ENCODE peak calls at places on chromosomes 4 and X, in four cellular contexts. One of them, this sample, is unnamed. For H3K27me3, the result is how much of the 10 kb centered on the place peaks cover.

GRCh38 chrX:28988246-28988645 is 401.0 kb downstream of the IL1RAPL1 start:
- DNase-seq in H9: no peak
- DNase-seq in IMR-90: no peak
- DNase-seq in trophoblast cell: no peak
- DNase-seq in this sample: no peak

GRCh38 chr4:156798438-156798837 is 173.2 kb downstream of the PDGFC start:
- DNase-seq in H9: no peak
- DNase-seq in trophoblast cell: no peak
- DNase-seq in IMR-90: no peak
- DNase-seq in this sample: no peak

GRCh38 chr4:154464654-154465053 is 26.9 kb downstream of the DCHS2 start:
- DNase-seq in IMR-90: no peak
- DNase-seq in H9: no peak
- DNase-seq in trophoblast cell: no peak
- DNase-seq in this sample: no peak

GRCh38 chr4:170109586-170110289 is 20.0 kb upstream of the AADAT start:
- DNase-seq in trophoblast cell: no peak
- DNase-seq in IMR-90: no peak
- DNase-seq in H9: no peak
- DNase-seq in this sample: no peak

GRCh38 chr4:151537726-151538125 is 128.8 kb downstream of the FHIP1A start:
- DNase-seq in trophoblast cell: no peak
- DNase-seq in IMR-90: no peak
- DNase-seq in H9: no peak
- DNase-seq in this sample: peak

GRCh38 chr4:20367446-20367845 is 115.7 kb downstream of the SLIT2 start:
- DNase-seq in H9: no peak
- DNase-seq in trophoblast cell: no peak
- DNase-seq in IMR-90: no peak
- DNase-seq in this sample: no peak

GRCh38 chr4:89023140-89023539 is 33.8 kb downstream of the FAM13A start:
- DNase-seq in H9: no peak
- DNase-seq in trophoblast cell: no peak
- DNase-seq in IMR-90: no peak
- DNase-seq in this sample: no peak

GRCh38 chr4:112514449-112515277 is 1.3 kb downstream of the NEUROG2 start:
- DNase-seq in H9: peak
- DNase-seq in IMR-90: no peak
- DNase-seq in trophoblast cell: no peak
- DNase-seq in this sample: no peak

GRCh38 chr4:104015680-104016079 is 295.9 kb upstream of the TACR3 start:
- DNase-seq in IMR-90: no peak
- DNase-seq in trophoblast cell: no peak
- DNase-seq in H9: no peak
- DNase-seq in this sample: peak

GRCh38 chr4:150248181-150248580 is 169.9 kb downstream of the DCLK2 start:
- DNase-seq in trophoblast cell: no peak
- DNase-seq in IMR-90: peak
- DNase-seq in H9: no peak
- DNase-seq in this sample: peak

GRCh38 chr4:119081943-119082342 is 53.7 kb upstream of the MYOZ2 start:
- DNase-seq in trophoblast cell: no peak
- DNase-seq in H9: no peak
- DNase-seq in IMR-90: no peak
- DNase-seq in this sample: no peak

GRCh38 chr4:102429553-102429952 is 71.6 kb upstream of the NFKB1 start:
- DNase-seq in H9: no peak
- DNase-seq in IMR-90: peak
- DNase-seq in trophoblast cell: peak
- DNase-seq in this sample: peak

GRCh38 chr4:73251384-73251783 is 7.2 kb downstream of the ANKRD17 start:
- DNase-seq in H9: no peak
- DNase-seq in IMR-90: no peak
- DNase-seq in trophoblast cell: no peak
- DNase-seq in this sample: no peak

GRCh38 chrX:148385471-148385870 is 114.9 kb upstream of the AFF2 start:
- DNase-seq in IMR-90: no peak
- DNase-seq in trophoblast cell: no peak
- DNase-seq in H9: no peak
- DNase-seq in this sample: no peak

GRCh38 chr4:147591048-147591577 is 26.1 kb upstream of the TMEM184C start:
- DNase-seq in H9: no peak
- DNase-seq in IMR-90: peak
- DNase-seq in trophoblast cell: no peak
- DNase-seq in this sample: peak

GRCh38 chr4:102219143-102219542 is 126.1 kb downstream of the SLC39A8 start:
- DNase-seq in trophoblast cell: no peak
- DNase-seq in H9: no peak
- DNase-seq in IMR-90: no peak
- DNase-seq in this sample: no peak

GRCh38 chr4:7222521-7222920 is 30.2 kb downstream of the SORCS2 start:
- DNase-seq in H9: no peak
- DNase-seq in IMR-90: no peak
- DNase-seq in trophoblast cell: no peak
- DNase-seq in this sample: no peak

GRCh38 chrX:123087326-123087725 is 96.8 kb upstream of the GRIA3 start:
- DNase-seq in IMR-90: no peak
- DNase-seq in trophoblast cell: no peak
- DNase-seq in H9: no peak
- DNase-seq in this sample: peak

GRCh38 chr4:15034071-15034764 is 31.9 kb downstream of the CPEB2 start:
- DNase-seq in H9: no peak
- DNase-seq in IMR-90: peak
- DNase-seq in trophoblast cell: peak
- DNase-seq in this sample: peak

GRCh38 chr4:152616804-152617203 is 63.0 kb downstream of the TMEM154 start:
- DNase-seq in trophoblast cell: no peak
- DNase-seq in IMR-90: no peak
- DNase-seq in H9: no peak
- DNase-seq in this sample: no peak

GRCh38 chr4:128776794-128777216 is 32.7 kb upstream of the JADE1 start:
- DNase-seq in IMR-90: peak
- DNase-seq in trophoblast cell: peak
- DNase-seq in H9: no peak
- DNase-seq in this sample: peak

GRCh38 chr4:158316264-158316663 is 106.0 kb downstream of the TMEM144 start:
- DNase-seq in H9: no peak
- DNase-seq in trophoblast cell: no peak
- DNase-seq in IMR-90: peak
- DNase-seq in this sample: no peak

GRCh38 chr4:95077864-95078263 is 320.1 kb downstream of the BMPR1B start:
- DNase-seq in H9: no peak
- DNase-seq in IMR-90: peak
- DNase-seq in trophoblast cell: peak
- DNase-seq in this sample: peak

GRCh38 chr4:182286936-182287335 is 43.7 kb downstream of the TENM3 start:
- DNase-seq in H9: no peak
- DNase-seq in IMR-90: no peak
- DNase-seq in trophoblast cell: no peak
- DNase-seq in this sample: no peak
- H3K27me3 ChIP-seq in H9: under half
- H3K27me3 ChIP-seq in IMR-90: under half
- H3K27me3 ChIP-seq in trophoblast cell: under half
- H3K27me3 ChIP-seq in this sample: under half

GRCh38 chr4:81758865-81759264 is 287.2 kb upstream of the RASGEF1B start:
- DNase-seq in trophoblast cell: no peak
- DNase-seq in IMR-90: no peak
- DNase-seq in H9: no peak
- DNase-seq in this sample: no peak
- H4K91ac ChIP-seq in trophoblast cell: no peak
- H4K91ac ChIP-seq in IMR-90: no peak
- H4K91ac ChIP-seq in H9: no peak
- H4K91ac ChIP-seq in this sample: no peak

GRCh38 chr4:41856797-41857196 is 78.4 kb upstream of the TMEM33 start:
- DNase-seq in H9: no peak
- DNase-seq in trophoblast cell: no peak
- DNase-seq in IMR-90: no peak
- DNase-seq in this sample: no peak
- H3K4me2 ChIP-seq in H9: no peak
- H3K4me2 ChIP-seq in trophoblast cell: no peak
- H3K4me2 ChIP-seq in IMR-90: no peak
- H3K4me2 ChIP-seq in this sample: no peak

DNA sequence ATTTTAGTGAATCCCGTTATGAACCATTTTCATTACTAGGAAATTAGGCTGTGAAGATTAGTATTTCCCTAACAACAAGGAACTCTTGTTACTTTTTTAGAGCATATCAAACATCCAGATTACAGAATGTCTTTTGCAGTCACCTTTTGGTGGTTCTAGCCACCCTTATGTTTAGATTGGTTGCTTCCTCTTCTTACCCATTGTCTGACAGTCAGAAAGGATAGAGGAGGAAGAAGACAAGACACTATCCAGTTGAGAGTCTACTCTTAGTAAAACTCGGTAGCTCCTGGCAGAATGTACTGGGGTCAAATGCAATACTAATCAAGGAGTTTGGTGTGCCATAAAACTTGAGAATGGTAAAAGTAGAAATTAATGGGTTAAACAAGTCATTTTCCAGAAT is 1.6 kb upstream of the GUCY1A1 start:
- DNase-seq in IMR-90: no peak
- DNase-seq in H9: no peak
- DNase-seq in trophoblast cell: no peak
- DNase-seq in this sample: no peak
- H3K27me3 ChIP-seq in IMR-90: under half
- H3K27me3 ChIP-seq in H9: under half
- H3K27me3 ChIP-seq in trophoblast cell: under half
- H3K27me3 ChIP-seq in this sample: under half

GRCh38 chr4:108163352-108163751 is 5.4 kb downstream of the LEF1 start:
- DNase-seq in H9: no peak
- DNase-seq in trophoblast cell: no peak
- DNase-seq in IMR-90: no peak
- DNase-seq in this sample: no peak

GRCh38 chr4:108159845-108160244 is 8.9 kb downstream of the LEF1 start:
- DNase-seq in trophoblast cell: no peak
- DNase-seq in H9: no peak
- DNase-seq in IMR-90: no peak
- DNase-seq in this sample: no peak

GRCh38 chr4:108157655-108158054 is 11.1 kb downstream of the LEF1 start:
- DNase-seq in H9: no peak
- DNase-seq in trophoblast cell: no peak
- DNase-seq in IMR-90: no peak
- DNase-seq in this sample: no peak

GRCh38 chr4:108156391-108156790 is 12.3 kb downstream of the LEF1 start:
- DNase-seq in H9: no peak
- DNase-seq in trophoblast cell: no peak
- DNase-seq in IMR-90: no peak
- DNase-seq in this sample: no peak

DNA sequence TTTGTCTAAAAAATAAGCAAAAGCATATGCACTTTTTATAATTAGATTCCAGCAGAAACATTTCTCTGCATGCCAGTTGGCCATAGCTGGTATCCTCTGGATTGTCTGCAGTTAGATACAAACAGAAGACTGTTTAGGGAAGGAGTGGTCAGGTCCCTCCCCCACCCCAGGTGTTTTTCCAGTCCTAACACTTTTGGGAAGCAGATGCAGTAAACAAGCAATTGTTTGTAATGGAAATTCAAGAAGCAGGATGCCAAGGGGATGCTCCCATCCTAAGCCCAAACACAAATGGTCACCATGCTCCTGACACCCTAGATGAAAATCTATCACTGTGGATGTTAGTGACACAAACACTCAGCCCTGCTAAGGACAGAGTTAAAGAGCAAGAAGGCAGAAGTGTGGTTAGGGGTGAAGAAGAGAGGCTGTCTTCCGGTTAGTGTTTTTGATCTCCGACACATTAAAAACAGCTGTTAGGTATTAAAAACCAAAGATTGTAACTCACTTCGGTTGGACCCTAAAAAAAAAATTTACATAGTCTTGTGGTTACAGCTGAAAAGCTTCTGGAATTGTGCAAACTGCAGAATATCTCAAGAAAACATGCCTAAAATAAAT is 7.9 kb downstream of the LEF1 start:
- DNase-seq in trophoblast cell: no peak
- DNase-seq in IMR-90: no peak
- DNase-seq in H9: no peak
- DNase-seq in this sample: no peak
- H4K91ac ChIP-seq in trophoblast cell: no peak
- H4K91ac ChIP-seq in IMR-90: no peak
- H4K91ac ChIP-seq in H9: no peak
- H4K91ac ChIP-seq in this sample: no peak

GRCh38 chr4:123443401-123444297 is 47.1 kb downstream of the SPRY1 start:
- DNase-seq in trophoblast cell: no peak
- DNase-seq in H9: no peak
- DNase-seq in IMR-90: peak
- DNase-seq in this sample: peak
- H3K4me2 ChIP-seq in trophoblast cell: peak
- H3K4me2 ChIP-seq in H9: peak
- H3K4me2 ChIP-seq in IMR-90: peak
- H3K4me2 ChIP-seq in this sample: no peak

DNA sequence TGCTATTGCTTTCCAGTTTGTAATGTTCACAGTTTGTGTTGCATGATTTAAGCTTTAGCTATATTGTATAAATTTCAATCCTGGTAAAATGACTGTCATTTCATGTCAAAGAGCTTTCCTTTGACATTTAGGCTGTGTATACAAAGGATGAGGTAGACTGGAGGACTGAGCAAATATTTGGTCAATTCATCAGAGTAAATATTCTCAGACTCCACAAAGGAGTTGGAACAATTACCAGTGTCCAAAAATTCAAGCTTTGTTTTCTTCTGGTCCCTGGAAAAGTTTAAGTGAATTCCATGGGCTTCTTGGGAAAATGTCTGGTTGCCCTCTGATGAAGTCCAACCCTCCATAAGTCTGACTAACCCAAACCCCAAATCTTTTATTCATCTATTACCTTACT is 682.4 kb downstream of the DACH2 start:
- DNase-seq in IMR-90: no peak
- DNase-seq in H9: no peak
- DNase-seq in trophoblast cell: no peak
- DNase-seq in this sample: no peak
- H3K27me3 ChIP-seq in IMR-90: under half
- H3K27me3 ChIP-seq in H9: under half
- H3K27me3 ChIP-seq in trophoblast cell: under half
- H3K27me3 ChIP-seq in this sample: under half

GRCh38 chrX:69555396-69556023 is 51.4 kb downstream of the NALF2 start:
- DNase-seq in IMR-90: no peak
- DNase-seq in trophoblast cell: no peak
- DNase-seq in H9: no peak
- DNase-seq in this sample: no peak
- H4K91ac ChIP-seq in IMR-90: no peak
- H4K91ac ChIP-seq in trophoblast cell: peak
- H4K91ac ChIP-seq in H9: no peak
- H4K91ac ChIP-seq in this sample: no peak